ENCODE peak calls at places on chromosomes 6 and 20, in six cellular contexts. B is IMR-90, X is neuronal stem cell, E is mesenchymal stem cell, K is H1, Z is H9. F is an unnamed sample.

GRCh38 chr20:59784365-59785117 is 148.9 kb downstream of the SYCP2 start:
- DNase-seq in B (no peak), X (no peak), E (no peak), K (no peak), Z (peak; percentile 19), F (no peak)

GRCh38 chr20:43363506-43363905 is 94.2 kb upstream of the SRSF6 start:
- DNase-seq in B (no peak), X (no peak), E (no peak), K (no peak), Z (no peak), F (no peak)

GRCh38 chr6:170137176-170137891 is 153.5 kb downstream of the DLL1 start:
- DNase-seq in B (no peak), X (no peak), E (no peak), K (peak; percentile 11), Z (peak; percentile 20), F (no peak)

GRCh38 chr6:8219352-8219943 is 117.1 kb upstream of the EEF1E1 start:
- DNase-seq in B (peak; percentile 63), X (peak; percentile 54), E (peak; percentile 54), K (peak; percentile 59), Z (no peak), F (peak; percentile 57)

GRCh38 chr6:11810039-11810541 is 31.5 kb upstream of the ADTRP start:
- DNase-seq in B (peak; percentile 79), X (no peak), E (peak; percentile 78), K (no peak), Z (no peak), F (no peak)

GRCh38 chr6:38846844-38847243 is 131.7 kb downstream of the DNAH8 start:
- DNase-seq in B (peak; percentile 10), X (no peak), E (peak; percentile 2), K (no peak), Z (no peak), F (no peak)

GRCh38 chr20:57755609-57756008 is 45.8 kb upstream of the PMEPA1 start:
- DNase-seq in B (no peak), X (no peak), E (no peak), K (no peak), Z (no peak), F (no peak)

GRCh38 chr6:13538084-13538483 is 36.3 kb upstream of the SIRT5 start:
- DNase-seq in B (peak; percentile 61), X (no peak), E (peak; percentile 63), K (no peak), Z (no peak), F (peak; percentile 57)

GRCh38 chr6:42279144-42279781 is 61.6 kb upstream of the MRPS10 start:
- DNase-seq in B (peak; percentile 71), X (no peak), E (no peak), K (no peak), Z (no peak), F (no peak)

GRCh38 chr20:39822667-39823066 is 860.5 kb downstream of the DHX35 start:
- DNase-seq in B (peak; percentile 42), X (no peak), E (peak; percentile 19), K (no peak), Z (no peak), F (no peak)

GRCh38 chr6:108795122-108795521 is 53.1 kb upstream of the ARMC2 start:
- DNase-seq in B (no peak), X (no peak), E (no peak), K (no peak), Z (no peak), F (no peak)

GRCh38 chr6:156729248-156729647 is 47.9 kb upstream of the ARID1B start:
- DNase-seq in B (peak; percentile 68), X (no peak), E (peak; percentile 54), K (no peak), Z (no peak), F (no peak)

GRCh38 chr6:35486005-35486925 is 10.6 kb downstream of the TEAD3 start:
- DNase-seq in B (no peak), X (no peak), E (peak; percentile 60), K (peak; percentile 95), Z (peak; percentile 92), F (peak; percentile 93)
- H3K79me1 ChIP-seq in B (peaks cover 95% of the 10 kb centered on the region), X (peaks cover 6% of the 10 kb centered on the region), E (peaks cover 35% of the 10 kb centered on the region), K (peaks cover 9% of the 10 kb centered on the region), Z (no peaks in the 10 kb centered on the region), F (peaks cover 14% of the 10 kb centered on the region)

DNA sequence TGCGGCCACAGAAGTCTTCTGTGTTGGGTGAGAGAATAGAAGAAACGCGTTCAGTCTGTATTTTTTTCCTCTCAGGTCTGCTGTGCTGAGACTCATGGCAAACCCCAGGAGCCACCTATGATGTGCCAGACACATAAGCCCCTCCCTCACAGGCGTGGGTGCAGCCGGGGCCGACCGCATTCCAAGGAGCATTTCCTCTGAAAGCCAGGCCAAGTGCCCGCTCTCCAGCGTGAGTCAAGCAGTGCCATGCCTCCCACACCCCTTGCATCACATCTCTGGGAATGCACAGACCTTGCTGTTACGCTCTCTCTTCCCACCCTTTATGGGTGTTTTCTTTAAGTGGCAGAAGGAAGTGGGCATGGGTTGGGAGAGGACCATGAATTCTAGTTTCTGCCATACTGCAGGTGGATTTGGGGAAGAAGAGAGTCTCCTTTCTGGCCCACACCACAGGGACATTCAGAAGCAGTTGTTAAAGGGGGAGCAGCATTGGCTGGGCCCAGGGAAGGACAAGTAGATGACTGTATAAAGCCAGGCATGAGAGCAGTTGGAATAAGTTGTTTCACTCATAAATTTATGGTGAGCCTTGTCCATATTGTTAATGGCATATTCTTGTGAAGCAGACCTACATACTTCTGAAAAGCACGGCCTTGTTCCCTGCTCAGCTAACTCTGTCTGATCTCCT is 37.1 kb upstream of the TFAP2A start:
- DNase-seq in B (peak; percentile 50), X (no peak), E (peak; percentile 14), K (no peak), Z (no peak), F (peak; percentile 44)
- H2BK15ac ChIP-seq in B (no peak overlapping the region), X (no peak overlapping the region), E (no peak overlapping the region), K (no peak overlapping the region), Z (no peak overlapping the region), F (no peak overlapping the region)

DNA sequence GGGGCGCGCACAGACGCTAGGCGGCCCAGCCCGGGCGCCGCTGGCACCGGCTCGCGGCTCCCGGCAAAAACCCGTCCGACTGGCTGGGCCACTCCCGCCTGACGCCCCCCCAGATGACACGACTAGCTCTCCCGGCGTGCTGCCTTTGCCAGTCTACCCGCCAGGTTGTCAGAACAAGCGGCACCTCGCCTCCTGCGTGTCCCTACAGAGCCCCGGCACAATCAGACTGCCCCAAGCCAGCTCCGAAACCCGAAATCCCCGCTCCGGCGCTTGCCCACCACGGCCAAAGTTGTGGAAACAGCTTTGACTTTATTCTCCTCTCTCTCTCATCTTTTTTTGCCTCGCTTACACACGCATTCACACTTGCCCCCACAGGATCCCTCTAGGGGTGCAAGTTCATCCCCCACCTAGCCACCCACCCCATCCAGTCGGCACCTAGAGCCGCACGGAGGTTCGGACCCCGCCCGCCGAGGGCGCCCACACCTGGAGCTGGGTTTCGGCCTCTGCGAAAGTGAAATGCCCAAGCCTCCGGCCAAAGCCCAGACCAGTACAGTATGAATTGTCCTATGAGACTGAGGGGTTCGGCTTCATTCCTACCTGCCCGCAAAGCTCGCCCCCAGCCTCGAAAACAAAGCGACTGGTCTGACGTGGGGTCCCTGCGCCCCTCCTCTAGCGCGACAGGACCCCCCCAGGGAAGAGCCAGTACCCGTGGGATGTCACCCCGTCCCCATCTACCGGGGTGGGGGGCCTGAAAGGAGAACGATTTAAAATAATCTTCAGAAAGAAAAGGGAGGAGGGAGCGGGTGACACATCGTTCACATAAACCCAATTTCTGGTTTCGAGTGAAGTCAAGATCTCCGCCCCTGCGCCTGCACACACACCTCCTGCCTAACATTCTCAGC is 1.7 kb downstream of the TFAP2A start:
- DNase-seq in B (no peak), X (no peak), E (no peak), K (peak; percentile 81), Z (peak; percentile 64), F (peak; percentile 67)
- H3K79me1 ChIP-seq in B (no peaks in the 10 kb centered on the region), X (no peaks in the 10 kb centered on the region), E (no peaks in the 10 kb centered on the region), K (no peaks in the 10 kb centered on the region), Z (no peaks in the 10 kb centered on the region), F (no peaks in the 10 kb centered on the region)

DNA sequence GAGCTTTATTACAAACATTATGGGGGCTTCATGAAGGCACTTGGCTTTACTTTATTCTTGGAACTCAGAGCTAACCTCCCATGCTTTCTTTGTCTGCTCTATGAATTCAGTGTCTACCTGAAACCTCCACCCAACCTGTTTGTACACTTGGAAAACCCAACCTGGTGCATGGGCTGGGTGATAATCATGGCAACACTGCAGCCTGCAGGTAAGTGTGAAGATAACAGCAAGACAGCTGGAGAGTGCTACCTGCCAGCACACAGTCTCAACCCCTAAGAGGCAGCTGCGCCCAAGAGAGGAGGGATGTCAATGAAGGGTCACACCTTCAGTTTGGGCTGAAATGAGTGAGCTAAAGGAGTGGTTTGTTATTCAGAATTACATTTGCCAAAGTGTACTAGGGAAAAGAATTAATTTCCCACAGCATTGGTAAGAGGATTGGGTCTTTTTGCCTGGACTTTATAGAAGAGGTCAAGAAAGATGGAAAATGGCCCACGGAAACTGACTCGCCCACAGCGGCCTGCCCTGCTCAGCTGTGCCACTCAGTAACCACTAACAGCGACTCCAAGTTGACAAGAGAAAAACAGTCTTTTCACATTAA is 24.4 kb downstream of the FOXQ1 start:
- DNase-seq in B (no peak), X (no peak), E (no peak), K (no peak), Z (peak; percentile 68), F (peak; percentile 78)
- H2BK15ac ChIP-seq in B (peak overlapping the region; percentile 14), X (no peak overlapping the region), E (no peak overlapping the region), K (no peak overlapping the region), Z (no peak overlapping the region), F (no peak overlapping the region)

GRCh38 chr6:72890671-72891070 is 268.8 kb downstream of the KCNQ5 start:
- DNase-seq in B (no peak), X (no peak), E (no peak), K (no peak), Z (no peak), F (no peak)

GRCh38 chr6:72890233-72890632 is 268.4 kb downstream of the KCNQ5 start:
- DNase-seq in B (no peak), X (no peak), E (no peak), K (no peak), Z (no peak), F (no peak)

DNA sequence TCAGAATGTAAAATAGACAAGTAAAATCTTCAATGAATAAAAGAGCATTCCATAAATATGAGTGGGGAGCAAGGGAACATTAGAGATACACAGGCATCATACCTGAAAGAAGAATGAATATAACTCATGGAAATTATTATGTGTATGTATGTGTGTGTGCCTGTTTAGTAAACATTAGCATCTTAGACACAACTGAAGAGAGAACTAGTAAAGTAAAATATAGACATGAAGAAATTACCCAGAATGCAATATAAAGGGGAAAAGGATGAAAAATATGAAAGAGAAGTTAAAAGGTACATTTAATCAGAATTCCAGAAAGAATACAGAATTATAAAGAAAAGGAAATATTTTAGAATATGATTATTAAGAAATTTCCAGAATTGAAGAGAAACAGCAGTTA is 264.3 kb downstream of the KCNQ5 start:
- DNase-seq in B (no peak), X (no peak), E (no peak), K (no peak), Z (no peak), F (no peak)
- H3K79me1 ChIP-seq in B (no peaks in the 10 kb centered on the region), X (no peaks in the 10 kb centered on the region), E (no peaks in the 10 kb centered on the region), K (no peaks in the 10 kb centered on the region), Z (no peaks in the 10 kb centered on the region), F (no peaks in the 10 kb centered on the region)

GRCh38 chr20:4730782-4731181 is 9.1 kb downstream of the PRND start:
- DNase-seq in B (peak; percentile 11), X (no peak), E (peak; percentile 6), K (no peak), Z (no peak), F (peak; percentile 22)
- H2BK15ac ChIP-seq in B (no peak overlapping the region), X (no peak overlapping the region), E (no peak overlapping the region), K (no peak overlapping the region), Z (no peak overlapping the region), F (no peak overlapping the region)